ENCODE peak calls at places on chromosomes 5 and 9, in eight cellular contexts. One of them, this sample, is unnamed.

GRCh38 chr9:76667521-76667957 is 96.7 kb upstream of the PCA3 start:
- DNase-seq in substantia nigra: no peak
- DNase-seq in astrocyte of the spinal cord: peak; percentile 54
- DNase-seq in activated CD4-positive, alpha-beta T cell treated with anti-CD3 and anti-CD28 coated beads for 24 hours: no peak
- DNase-seq in NCI-H774: no peak
- DNase-seq in nucleus accumbens: no peak
- DNase-seq in foreskin fibroblast: peak; percentile 38
- DNase-seq in hypothalamus: no peak
- DNase-seq in this sample: no peak

GRCh38 chr5:43049216-43049615 is 9.1 kb upstream of the ANXA2R start:
- DNase-seq in substantia nigra: no peak
- DNase-seq in astrocyte of the spinal cord: peak; percentile 48
- DNase-seq in activated CD4-positive, alpha-beta T cell treated with anti-CD3 and anti-CD28 coated beads for 24 hours: no peak
- DNase-seq in NCI-H774: no peak
- DNase-seq in nucleus accumbens: no peak
- DNase-seq in foreskin fibroblast: no peak
- DNase-seq in hypothalamus: no peak
- DNase-seq in this sample: no peak

GRCh38 chr5:75435101-75435500 is 76.3 kb downstream of the CERT1 start:
- DNase-seq in substantia nigra: no peak
- DNase-seq in astrocyte of the spinal cord: peak; percentile 33
- DNase-seq in activated CD4-positive, alpha-beta T cell treated with anti-CD3 and anti-CD28 coated beads for 24 hours: no peak
- DNase-seq in NCI-H774: no peak
- DNase-seq in nucleus accumbens: no peak
- DNase-seq in foreskin fibroblast: peak; percentile 3
- DNase-seq in hypothalamus: no peak
- DNase-seq in this sample: no peak

GRCh38 chr5:2509527-2509926 is 241.9 kb downstream of the IRX2 start:
- DNase-seq in substantia nigra: no peak
- DNase-seq in astrocyte of the spinal cord: no peak
- DNase-seq in activated CD4-positive, alpha-beta T cell treated with anti-CD3 and anti-CD28 coated beads for 24 hours: no peak
- DNase-seq in NCI-H774: no peak
- DNase-seq in nucleus accumbens: no peak
- DNase-seq in foreskin fibroblast: no peak
- DNase-seq in hypothalamus: no peak
- DNase-seq in this sample: no peak

GRCh38 chr9:97397220-97397619 is 14.7 kb upstream of the TDRD7 start:
- DNase-seq in substantia nigra: no peak
- DNase-seq in astrocyte of the spinal cord: no peak
- DNase-seq in activated CD4-positive, alpha-beta T cell treated with anti-CD3 and anti-CD28 coated beads for 24 hours: no peak
- DNase-seq in NCI-H774: no peak
- DNase-seq in nucleus accumbens: no peak
- DNase-seq in foreskin fibroblast: no peak
- DNase-seq in hypothalamus: no peak
- DNase-seq in this sample: peak; percentile 32

GRCh38 chr9:76456202-76456926 is 2.6 kb upstream of the GCNT1 start:
- DNase-seq in substantia nigra: no peak
- DNase-seq in astrocyte of the spinal cord: peak; percentile 51
- DNase-seq in activated CD4-positive, alpha-beta T cell treated with anti-CD3 and anti-CD28 coated beads for 24 hours: no peak
- DNase-seq in NCI-H774: peak; percentile 72
- DNase-seq in nucleus accumbens: no peak
- DNase-seq in foreskin fibroblast: peak; percentile 31
- DNase-seq in hypothalamus: no peak
- DNase-seq in this sample: peak; percentile 42

GRCh38 chr5:109921735-109922395 is 232.1 kb downstream of the MAN2A1 start:
- DNase-seq in substantia nigra: no peak
- DNase-seq in astrocyte of the spinal cord: no peak
- DNase-seq in activated CD4-positive, alpha-beta T cell treated with anti-CD3 and anti-CD28 coated beads for 24 hours: no peak
- DNase-seq in NCI-H774: no peak
- DNase-seq in nucleus accumbens: no peak
- DNase-seq in foreskin fibroblast: no peak
- DNase-seq in hypothalamus: no peak
- DNase-seq in this sample: peak; percentile 11

GRCh38 chr9:89095755-89096154 is 82.9 kb downstream of the SHC3 start:
- DNase-seq in substantia nigra: no peak
- DNase-seq in astrocyte of the spinal cord: no peak
- DNase-seq in activated CD4-positive, alpha-beta T cell treated with anti-CD3 and anti-CD28 coated beads for 24 hours: no peak
- DNase-seq in NCI-H774: no peak
- DNase-seq in nucleus accumbens: no peak
- DNase-seq in foreskin fibroblast: no peak
- DNase-seq in hypothalamus: no peak
- DNase-seq in this sample: no peak

GRCh38 chr9:75709698-75710097 is 180.8 kb upstream of the PCSK5 start:
- DNase-seq in substantia nigra: no peak
- DNase-seq in astrocyte of the spinal cord: no peak
- DNase-seq in activated CD4-positive, alpha-beta T cell treated with anti-CD3 and anti-CD28 coated beads for 24 hours: no peak
- DNase-seq in NCI-H774: no peak
- DNase-seq in nucleus accumbens: no peak
- DNase-seq in foreskin fibroblast: no peak
- DNase-seq in hypothalamus: no peak
- DNase-seq in this sample: no peak

GRCh38 chr5:137051165-137051564 is 448.0 kb downstream of the SPOCK1 start:
- DNase-seq in substantia nigra: no peak
- DNase-seq in astrocyte of the spinal cord: no peak
- DNase-seq in activated CD4-positive, alpha-beta T cell treated with anti-CD3 and anti-CD28 coated beads for 24 hours: no peak
- DNase-seq in NCI-H774: no peak
- DNase-seq in nucleus accumbens: no peak
- DNase-seq in foreskin fibroblast: peak; percentile 4
- DNase-seq in hypothalamus: no peak
- DNase-seq in this sample: no peak

GRCh38 chr9:20526500-20527319 is 95.6 kb downstream of the MLLT3 start:
- DNase-seq in substantia nigra: no peak
- DNase-seq in astrocyte of the spinal cord: peak; percentile 43
- DNase-seq in activated CD4-positive, alpha-beta T cell treated with anti-CD3 and anti-CD28 coated beads for 24 hours: no peak
- DNase-seq in NCI-H774: no peak
- DNase-seq in nucleus accumbens: no peak
- DNase-seq in foreskin fibroblast: no peak
- DNase-seq in hypothalamus: no peak
- DNase-seq in this sample: no peak

GRCh38 chr9:19788614-19789271 is at the start of gene SLC24A2:
- DNase-seq in substantia nigra: peak; percentile 42
- DNase-seq in astrocyte of the spinal cord: no peak
- DNase-seq in activated CD4-positive, alpha-beta T cell treated with anti-CD3 and anti-CD28 coated beads for 24 hours: no peak
- DNase-seq in NCI-H774: no peak
- DNase-seq in nucleus accumbens: peak; percentile 52
- DNase-seq in foreskin fibroblast: no peak
- DNase-seq in hypothalamus: no peak
- DNase-seq in this sample: no peak

GRCh38 chr9:111966851-111967250 is 70.2 kb downstream of the UGCG start:
- DNase-seq in substantia nigra: no peak
- DNase-seq in astrocyte of the spinal cord: no peak
- DNase-seq in activated CD4-positive, alpha-beta T cell treated with anti-CD3 and anti-CD28 coated beads for 24 hours: no peak
- DNase-seq in NCI-H774: no peak
- DNase-seq in nucleus accumbens: no peak
- DNase-seq in foreskin fibroblast: peak; percentile 63
- DNase-seq in hypothalamus: no peak
- DNase-seq in this sample: no peak

GRCh38 chr5:72355706-72356299 is 35.6 kb downstream of the PTCD2 start:
- DNase-seq in substantia nigra: peak; percentile 16
- DNase-seq in astrocyte of the spinal cord: peak; percentile 31
- DNase-seq in activated CD4-positive, alpha-beta T cell treated with anti-CD3 and anti-CD28 coated beads for 24 hours: no peak
- DNase-seq in NCI-H774: no peak
- DNase-seq in nucleus accumbens: peak; percentile 26
- DNase-seq in foreskin fibroblast: peak; percentile 35
- DNase-seq in hypothalamus: peak; percentile 2
- DNase-seq in this sample: no peak

GRCh38 chr9:98240475-98240874 is 15.0 kb downstream of the TBC1D2 start:
- DNase-seq in substantia nigra: no peak
- DNase-seq in astrocyte of the spinal cord: no peak
- DNase-seq in activated CD4-positive, alpha-beta T cell treated with anti-CD3 and anti-CD28 coated beads for 24 hours: no peak
- DNase-seq in NCI-H774: no peak
- DNase-seq in nucleus accumbens: no peak
- DNase-seq in foreskin fibroblast: no peak
- DNase-seq in hypothalamus: no peak
- DNase-seq in this sample: no peak

GRCh38 chr5:107467137-107467932 is 203.4 kb downstream of the EFNA5 start:
- DNase-seq in substantia nigra: no peak
- DNase-seq in astrocyte of the spinal cord: no peak
- DNase-seq in activated CD4-positive, alpha-beta T cell treated with anti-CD3 and anti-CD28 coated beads for 24 hours: no peak
- DNase-seq in NCI-H774: no peak
- DNase-seq in nucleus accumbens: no peak
- DNase-seq in foreskin fibroblast: no peak
- DNase-seq in hypothalamus: no peak
- DNase-seq in this sample: no peak

GRCh38 chr5:150519978-150520377 is 12.0 kb downstream of the NDST1 start:
- DNase-seq in substantia nigra: no peak
- DNase-seq in astrocyte of the spinal cord: no peak
- DNase-seq in activated CD4-positive, alpha-beta T cell treated with anti-CD3 and anti-CD28 coated beads for 24 hours: no peak
- DNase-seq in NCI-H774: no peak
- DNase-seq in nucleus accumbens: no peak
- DNase-seq in foreskin fibroblast: no peak
- DNase-seq in hypothalamus: no peak
- DNase-seq in this sample: no peak